ENCODE peak calls at places on chromosomes 16 and 17, in five cellular contexts. W is GM04503; R is T-helper 17 cell; N is activated CD8-positive, alpha-beta memory T cell treated with anti-CD3 and anti-CD28 coated beads, Interleukin-2, amount 10 ng/mL, durations not matched to agents 7 days and 5 days; B is psoas muscle. O is an unnamed sample.

GRCh38 chr16:57865746-57866528 is 63.6 kb upstream of the KIFC3 start:
- DNase-seq in W (no peak), R (no peak), N (no peak), B (no peak), O (no peak)

GRCh38 chr16:63890072-63890471 is 1231.8 kb downstream of the CDH11 start:
- DNase-seq in W (no peak), R (no peak), N (no peak), B (no peak), O (no peak)

GRCh38 chr17:17029938-17030337 is 12.3 kb upstream of the MPRIP start:
- DNase-seq in W (no peak), R (no peak), N (no peak), B (no peak), O (no peak)

GRCh38 chr16:56558024-56558747 is 6.7 kb upstream of the MT4 start:
- DNase-seq in W (peak), R (no peak), N (no peak), B (peak), O (no peak)

GRCh38 chr16:30722443-30722842 is 23.5 kb downstream of the SRCAP start:
- DNase-seq in W (no peak), R (no peak), N (no peak), B (no peak), O (no peak)

GRCh38 chr16:80806957-80807356 is 2.6 kb upstream of the CDYL2 start:
- DNase-seq in W (no peak), R (no peak), N (peak), B (no peak), O (no peak)

GRCh38 chr16:3797473-3797872 is 80.1 kb upstream of the TRAP1 start:
- DNase-seq in W (no peak), R (no peak), N (no peak), B (no peak), O (no peak)

GRCh38 chr16:10968509-10968908 is 24.1 kb downstream of the CLEC16A start:
- DNase-seq in W (no peak), R (no peak), N (no peak), B (no peak), O (no peak)

GRCh38 chr17:68468334-68468733 is 11.0 kb upstream of the WIPI1 start:
- DNase-seq in W (no peak), R (no peak), N (no peak), B (no peak), O (no peak)

O was measured in HEK293T.